ENCODE peak calls at places on chromosomes 2 and 18, in four cellular contexts. One of them, this sample, is unnamed.

GRCh38 chr2:169928463-169928864 is 101.2 kb downstream of the UBR3 start:
- DNase-seq in K562: no peak
- DNase-seq in GM12878: no peak
- DNase-seq in HepG2: peak; percentile 48
- DNase-seq in this sample: no peak

GRCh38 chr2:111244864-111245263 is 124.2 kb downstream of the BCL2L11 start:
- DNase-seq in K562: no peak
- DNase-seq in GM12878: no peak
- DNase-seq in HepG2: no peak
- DNase-seq in this sample: no peak

GRCh38 chr2:317501-318424 is 29.9 kb upstream of the ALKAL2 start:
- DNase-seq in K562: no peak
- DNase-seq in GM12878: no peak
- DNase-seq in HepG2: no peak
- DNase-seq in this sample: no peak

GRCh38 chr2:20143263-20143662 is 81.7 kb downstream of the SDC1 start:
- DNase-seq in K562: no peak
- DNase-seq in GM12878: no peak
- DNase-seq in HepG2: no peak
- DNase-seq in this sample: no peak

GRCh38 chr2:84849271-84849952 is 31.5 kb downstream of the TRABD2A start:
- DNase-seq in K562: no peak
- DNase-seq in GM12878: no peak
- DNase-seq in HepG2: no peak
- DNase-seq in this sample: no peak

GRCh38 chr18:7021994-7022840 is 95.4 kb downstream of the LAMA1 start:
- DNase-seq in K562: peak; percentile 64
- DNase-seq in GM12878: no peak
- DNase-seq in HepG2: peak; percentile 76
- DNase-seq in this sample: peak; percentile 58

GRCh38 chr2:8494589-8494988 is 187.3 kb upstream of the ID2 start:
- DNase-seq in K562: no peak
- DNase-seq in GM12878: no peak
- DNase-seq in HepG2: no peak
- DNase-seq in this sample: no peak

GRCh38 chr2:25808006-25808383 is 70.3 kb downstream of the ASXL2 start:
- DNase-seq in K562: no peak
- DNase-seq in GM12878: no peak
- DNase-seq in HepG2: no peak
- DNase-seq in this sample: no peak

GRCh38 chr2:64781991-64782390 is 128.3 kb upstream of the SERTAD2 start:
- DNase-seq in K562: no peak
- DNase-seq in GM12878: no peak
- DNase-seq in HepG2: no peak
- DNase-seq in this sample: no peak

GRCh38 chr18:54946149-54946581 is 13.1 kb downstream of the CCDC68 start:
- DNase-seq in K562: peak; percentile 14
- DNase-seq in GM12878: peak; percentile 8
- DNase-seq in HepG2: peak; percentile 93
- DNase-seq in this sample: no peak

GRCh38 chr2:71559080-71559827 is 105.9 kb downstream of the DYSF start:
- DNase-seq in K562: no peak
- DNase-seq in GM12878: no peak
- DNase-seq in HepG2: no peak
- DNase-seq in this sample: no peak
- TF ChIP-seq SP1 in K562: no peak
- TF ChIP-seq SP1 in GM12878: no peak
- TF ChIP-seq SP1 in HepG2: no peak
- TF ChIP-seq SP1 in this sample: no peak

GRCh38 chr18:51603111-51603510 is 405.6 kb upstream of the MEX3C start:
- DNase-seq in K562: no peak
- DNase-seq in GM12878: no peak
- DNase-seq in HepG2: no peak
- DNase-seq in this sample: no peak
- TF ChIP-seq FOXM1 in K562: no peak
- TF ChIP-seq FOXM1 in GM12878: no peak
- TF ChIP-seq FOXM1 in HepG2: no peak
- TF ChIP-seq FOXM1 in this sample: no peak

DNA sequence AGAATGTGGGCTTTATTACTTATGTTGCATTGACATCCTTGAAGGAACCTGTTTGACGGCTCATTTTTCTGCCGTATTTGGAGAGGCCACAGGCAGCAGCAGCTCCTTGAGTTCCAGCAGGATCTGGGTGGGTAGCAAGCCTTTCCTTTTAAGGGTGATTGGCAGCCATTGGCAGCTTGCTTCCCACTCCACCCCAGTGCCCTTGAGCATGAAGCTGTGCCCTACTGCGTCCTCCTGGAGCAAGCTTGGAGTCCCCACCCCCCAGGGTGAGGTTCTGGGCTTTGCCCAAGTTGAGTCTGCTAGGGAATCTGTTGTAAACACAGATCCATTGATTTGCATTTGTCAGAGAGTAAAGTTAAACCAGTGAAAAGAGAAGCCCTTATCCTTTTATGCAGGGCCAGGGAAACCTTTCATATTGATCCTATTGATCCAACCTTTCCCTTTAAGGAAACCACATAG is 9.2 kb downstream of the ONECUT2 start:
- DNase-seq in K562: no peak
- DNase-seq in GM12878: no peak
- DNase-seq in HepG2: no peak
- DNase-seq in this sample: no peak
- TF ChIP-seq SP1 in K562: no peak
- TF ChIP-seq SP1 in GM12878: no peak
- TF ChIP-seq SP1 in HepG2: no peak
- TF ChIP-seq SP1 in this sample: no peak

GRCh38 chr2:86039178-86039962 is 66.3 kb downstream of the POLR1A start:
- DNase-seq in K562: no peak
- DNase-seq in GM12878: no peak
- DNase-seq in HepG2: no peak
- DNase-seq in this sample: no peak

GRCh38 chr2:86037141-86037794 is 68.4 kb downstream of the POLR1A start:
- DNase-seq in K562: no peak
- DNase-seq in GM12878: no peak
- DNase-seq in HepG2: no peak
- DNase-seq in this sample: no peak

GRCh38 chr2:86036790-86037138 is 68.9 kb downstream of the POLR1A start:
- DNase-seq in K562: no peak
- DNase-seq in GM12878: no peak
- DNase-seq in HepG2: no peak
- DNase-seq in this sample: no peak

GRCh38 chr2:86038291-86039081 is 67.2 kb downstream of the POLR1A start:
- DNase-seq in K562: no peak
- DNase-seq in GM12878: no peak
- DNase-seq in HepG2: no peak
- DNase-seq in this sample: no peak

DNA sequence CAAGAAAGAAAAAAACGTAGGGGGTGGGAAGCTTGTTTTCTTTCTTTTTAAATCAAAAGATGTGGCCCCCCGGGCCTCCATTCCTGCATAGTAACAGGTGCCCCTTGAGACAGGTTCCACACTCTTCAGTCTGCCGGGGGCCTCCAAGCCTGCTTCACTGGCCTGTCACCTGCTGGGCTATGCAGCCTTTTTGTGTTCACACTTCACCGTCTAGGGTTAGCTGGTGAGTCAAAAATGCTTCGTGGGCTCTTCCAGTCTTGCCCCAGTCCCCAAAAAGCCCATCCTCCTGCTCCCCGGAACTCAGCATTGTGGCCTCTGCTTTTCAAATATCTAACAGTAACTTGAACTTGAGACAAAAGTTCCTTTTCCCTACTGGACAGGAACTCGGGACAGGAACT is 67.9 kb downstream of the POLR1A start:
- DNase-seq in K562: no peak
- DNase-seq in GM12878: no peak
- DNase-seq in HepG2: no peak
- DNase-seq in this sample: no peak
- TF ChIP-seq FOXM1 in K562: no peak
- TF ChIP-seq FOXM1 in GM12878: no peak
- TF ChIP-seq FOXM1 in HepG2: no peak
- TF ChIP-seq FOXM1 in this sample: no peak

This sample was measured in HEK293T.